ENCODE peak calls at places on chromosomes 16 and 17, in nine cellular contexts. One of them, this sample, is unnamed.

GRCh38 chr16:87006789-87007745 is 310.1 kb downstream of the C16orf95 start:
- DNase-seq in stimulated activated CD8-positive, alpha-beta memory T cell treated with anti-CD3 and anti-CD28 coated beads, Interleukin-15, amount 100 ng/mL, for 1 hour: no peak
- DNase-seq in amniotic stem cell: no peak
- DNase-seq in K562: no peak
- DNase-seq in B cell: no peak
- DNase-seq in GM23338: no peak
- DNase-seq in stimulated activated CD4-positive, alpha-beta T cell treated with anti-CD3 and anti-CD28 coated beads, Interleukin-1b, Interleukin-23, amount 100 ng/mL, for 24 hours: no peak
- DNase-seq in amygdala: no peak
- DNase-seq in left lung: no peak
- DNase-seq in this sample: no peak

GRCh38 chr17:78114831-78115723 is 13.5 kb downstream of the TMC6 start:
- DNase-seq in K562: no peak
- DNase-seq in stimulated activated CD4-positive, alpha-beta T cell treated with anti-CD3 and anti-CD28 coated beads, Interleukin-1b, Interleukin-23, amount 100 ng/mL, for 24 hours: no peak
- DNase-seq in amniotic stem cell: no peak
- DNase-seq in stimulated activated CD8-positive, alpha-beta memory T cell treated with anti-CD3 and anti-CD28 coated beads, Interleukin-15, amount 100 ng/mL, for 1 hour: no peak
- DNase-seq in amygdala: peak
- DNase-seq in left lung: no peak
- DNase-seq in GM23338: no peak
- DNase-seq in B cell: no peak
- DNase-seq in this sample: no peak

GRCh38 chr16:22948058-22948602 is 134.2 kb downstream of the HS3ST2 start:
- DNase-seq in amygdala: no peak
- DNase-seq in stimulated activated CD8-positive, alpha-beta memory T cell treated with anti-CD3 and anti-CD28 coated beads, Interleukin-15, amount 100 ng/mL, for 1 hour: no peak
- DNase-seq in GM23338: peak
- DNase-seq in K562: no peak
- DNase-seq in B cell: no peak
- DNase-seq in stimulated activated CD4-positive, alpha-beta T cell treated with anti-CD3 and anti-CD28 coated beads, Interleukin-1b, Interleukin-23, amount 100 ng/mL, for 24 hours: no peak
- DNase-seq in left lung: no peak
- DNase-seq in amniotic stem cell: no peak
- DNase-seq in this sample: no peak

GRCh38 chr17:74515941-74516340 is 15.3 kb downstream of the CD300LB start:
- DNase-seq in GM23338: no peak
- DNase-seq in amygdala: no peak
- DNase-seq in stimulated activated CD4-positive, alpha-beta T cell treated with anti-CD3 and anti-CD28 coated beads, Interleukin-1b, Interleukin-23, amount 100 ng/mL, for 24 hours: no peak
- DNase-seq in K562: no peak
- DNase-seq in stimulated activated CD8-positive, alpha-beta memory T cell treated with anti-CD3 and anti-CD28 coated beads, Interleukin-15, amount 100 ng/mL, for 1 hour: no peak
- DNase-seq in amniotic stem cell: no peak
- DNase-seq in left lung: no peak
- DNase-seq in B cell: no peak
- DNase-seq in this sample: no peak

GRCh38 chr17:4362141-4362540 is 4.3 kb downstream of the UBE2G1 start:
- DNase-seq in stimulated activated CD8-positive, alpha-beta memory T cell treated with anti-CD3 and anti-CD28 coated beads, Interleukin-15, amount 100 ng/mL, for 1 hour: no peak
- DNase-seq in B cell: no peak
- DNase-seq in GM23338: no peak
- DNase-seq in K562: no peak
- DNase-seq in amygdala: peak
- DNase-seq in left lung: no peak
- DNase-seq in stimulated activated CD4-positive, alpha-beta T cell treated with anti-CD3 and anti-CD28 coated beads, Interleukin-1b, Interleukin-23, amount 100 ng/mL, for 24 hours: no peak
- DNase-seq in amniotic stem cell: no peak
- DNase-seq in this sample: peak

GRCh38 chr16:88014201-88014781 is 63.1 kb downstream of the BANP start:
- DNase-seq in amniotic stem cell: no peak
- DNase-seq in GM23338: no peak
- DNase-seq in stimulated activated CD4-positive, alpha-beta T cell treated with anti-CD3 and anti-CD28 coated beads, Interleukin-1b, Interleukin-23, amount 100 ng/mL, for 24 hours: no peak
- DNase-seq in stimulated activated CD8-positive, alpha-beta memory T cell treated with anti-CD3 and anti-CD28 coated beads, Interleukin-15, amount 100 ng/mL, for 1 hour: no peak
- DNase-seq in left lung: no peak
- DNase-seq in K562: no peak
- DNase-seq in B cell: no peak
- DNase-seq in amygdala: no peak
- DNase-seq in this sample: no peak

GRCh38 chr16:68200120-68200783 is 35.7 kb downstream of the ESRP2 start:
- DNase-seq in B cell: no peak
- DNase-seq in left lung: no peak
- DNase-seq in stimulated activated CD4-positive, alpha-beta T cell treated with anti-CD3 and anti-CD28 coated beads, Interleukin-1b, Interleukin-23, amount 100 ng/mL, for 24 hours: no peak
- DNase-seq in GM23338: no peak
- DNase-seq in stimulated activated CD8-positive, alpha-beta memory T cell treated with anti-CD3 and anti-CD28 coated beads, Interleukin-15, amount 100 ng/mL, for 1 hour: no peak
- DNase-seq in amniotic stem cell: peak
- DNase-seq in K562: no peak
- DNase-seq in amygdala: no peak
- DNase-seq in this sample: no peak

GRCh38 chr16:4649744-4650442 is 25.3 kb downstream of the MGRN1 start:
- DNase-seq in B cell: no peak
- DNase-seq in GM23338: no peak
- DNase-seq in left lung: no peak
- DNase-seq in stimulated activated CD8-positive, alpha-beta memory T cell treated with anti-CD3 and anti-CD28 coated beads, Interleukin-15, amount 100 ng/mL, for 1 hour: no peak
- DNase-seq in amygdala: no peak
- DNase-seq in stimulated activated CD4-positive, alpha-beta T cell treated with anti-CD3 and anti-CD28 coated beads, Interleukin-1b, Interleukin-23, amount 100 ng/mL, for 24 hours: no peak
- DNase-seq in K562: no peak
- DNase-seq in amniotic stem cell: no peak
- DNase-seq in this sample: no peak

GRCh38 chr17:63035271-63035670 is 69.2 kb downstream of the TANC2 start:
- DNase-seq in amygdala: no peak
- DNase-seq in K562: no peak
- DNase-seq in GM23338: no peak
- DNase-seq in B cell: no peak
- DNase-seq in stimulated activated CD8-positive, alpha-beta memory T cell treated with anti-CD3 and anti-CD28 coated beads, Interleukin-15, amount 100 ng/mL, for 1 hour: no peak
- DNase-seq in amniotic stem cell: no peak
- DNase-seq in left lung: no peak
- DNase-seq in stimulated activated CD4-positive, alpha-beta T cell treated with anti-CD3 and anti-CD28 coated beads, Interleukin-1b, Interleukin-23, amount 100 ng/mL, for 24 hours: no peak
- DNase-seq in this sample: no peak

GRCh38 chr16:26709175-26709574 is 357.6 kb upstream of the C16orf82 start:
- DNase-seq in B cell: no peak
- DNase-seq in K562: peak
- DNase-seq in amygdala: no peak
- DNase-seq in GM23338: peak
- DNase-seq in left lung: no peak
- DNase-seq in stimulated activated CD4-positive, alpha-beta T cell treated with anti-CD3 and anti-CD28 coated beads, Interleukin-1b, Interleukin-23, amount 100 ng/mL, for 24 hours: no peak
- DNase-seq in amniotic stem cell: no peak
- DNase-seq in stimulated activated CD8-positive, alpha-beta memory T cell treated with anti-CD3 and anti-CD28 coated beads, Interleukin-15, amount 100 ng/mL, for 1 hour: no peak
- DNase-seq in this sample: no peak

GRCh38 chr17:8155341-8156173 is 3.4 kb upstream of the PER1 start:
- DNase-seq in stimulated activated CD4-positive, alpha-beta T cell treated with anti-CD3 and anti-CD28 coated beads, Interleukin-1b, Interleukin-23, amount 100 ng/mL, for 24 hours: no peak
- DNase-seq in K562: no peak
- DNase-seq in stimulated activated CD8-positive, alpha-beta memory T cell treated with anti-CD3 and anti-CD28 coated beads, Interleukin-15, amount 100 ng/mL, for 1 hour: no peak
- DNase-seq in GM23338: peak
- DNase-seq in B cell: no peak
- DNase-seq in amniotic stem cell: no peak
- DNase-seq in amygdala: no peak
- DNase-seq in left lung: no peak
- DNase-seq in this sample: no peak

GRCh38 chr17:17269926-17270773 is 10.9 kb downstream of the COPS3 start:
- DNase-seq in stimulated activated CD8-positive, alpha-beta memory T cell treated with anti-CD3 and anti-CD28 coated beads, Interleukin-15, amount 100 ng/mL, for 1 hour: no peak
- DNase-seq in left lung: no peak
- DNase-seq in K562: no peak
- DNase-seq in amygdala: no peak
- DNase-seq in B cell: no peak
- DNase-seq in GM23338: peak
- DNase-seq in stimulated activated CD4-positive, alpha-beta T cell treated with anti-CD3 and anti-CD28 coated beads, Interleukin-1b, Interleukin-23, amount 100 ng/mL, for 24 hours: no peak
- DNase-seq in amniotic stem cell: no peak
- DNase-seq in this sample: no peak

GRCh38 chr16:4494746-4495490 is 18.7 kb downstream of the HMOX2 start:
- DNase-seq in amygdala: no peak
- DNase-seq in stimulated activated CD4-positive, alpha-beta T cell treated with anti-CD3 and anti-CD28 coated beads, Interleukin-1b, Interleukin-23, amount 100 ng/mL, for 24 hours: no peak
- DNase-seq in stimulated activated CD8-positive, alpha-beta memory T cell treated with anti-CD3 and anti-CD28 coated beads, Interleukin-15, amount 100 ng/mL, for 1 hour: no peak
- DNase-seq in amniotic stem cell: no peak
- DNase-seq in B cell: no peak
- DNase-seq in K562: no peak
- DNase-seq in left lung: no peak
- DNase-seq in GM23338: no peak
- DNase-seq in this sample: no peak

GRCh38 chr17:82134101-82134500 is 36.1 kb upstream of the FASN start:
- DNase-seq in amniotic stem cell: no peak
- DNase-seq in amygdala: no peak
- DNase-seq in GM23338: no peak
- DNase-seq in K562: no peak
- DNase-seq in left lung: peak
- DNase-seq in B cell: no peak
- DNase-seq in stimulated activated CD4-positive, alpha-beta T cell treated with anti-CD3 and anti-CD28 coated beads, Interleukin-1b, Interleukin-23, amount 100 ng/mL, for 24 hours: no peak
- DNase-seq in stimulated activated CD8-positive, alpha-beta memory T cell treated with anti-CD3 and anti-CD28 coated beads, Interleukin-15, amount 100 ng/mL, for 1 hour: no peak
- DNase-seq in this sample: no peak

GRCh38 chr17:15999974-16000827 is 577 bp downstream of the TTC19 start:
- DNase-seq in stimulated activated CD4-positive, alpha-beta T cell treated with anti-CD3 and anti-CD28 coated beads, Interleukin-1b, Interleukin-23, amount 100 ng/mL, for 24 hours: no peak
- DNase-seq in GM23338: peak
- DNase-seq in stimulated activated CD8-positive, alpha-beta memory T cell treated with anti-CD3 and anti-CD28 coated beads, Interleukin-15, amount 100 ng/mL, for 1 hour: no peak
- DNase-seq in amniotic stem cell: peak
- DNase-seq in K562: no peak
- DNase-seq in B cell: no peak
- DNase-seq in amygdala: no peak
- DNase-seq in left lung: no peak
- DNase-seq in this sample: no peak

GRCh38 chr17:57431415-57431814 is 175.1 kb downstream of the MSI2 start:
- DNase-seq in B cell: no peak
- DNase-seq in stimulated activated CD8-positive, alpha-beta memory T cell treated with anti-CD3 and anti-CD28 coated beads, Interleukin-15, amount 100 ng/mL, for 1 hour: no peak
- DNase-seq in left lung: no peak
- DNase-seq in stimulated activated CD4-positive, alpha-beta T cell treated with anti-CD3 and anti-CD28 coated beads, Interleukin-1b, Interleukin-23, amount 100 ng/mL, for 24 hours: no peak
- DNase-seq in K562: no peak
- DNase-seq in GM23338: no peak
- DNase-seq in amniotic stem cell: no peak
- DNase-seq in amygdala: no peak
- DNase-seq in this sample: no peak

GRCh38 chr17:72609501-72609900 is 483.0 kb downstream of the SLC39A11 start:
- DNase-seq in amygdala: no peak
- DNase-seq in left lung: no peak
- DNase-seq in K562: no peak
- DNase-seq in B cell: no peak
- DNase-seq in GM23338: no peak
- DNase-seq in amniotic stem cell: no peak
- DNase-seq in stimulated activated CD4-positive, alpha-beta T cell treated with anti-CD3 and anti-CD28 coated beads, Interleukin-1b, Interleukin-23, amount 100 ng/mL, for 24 hours: no peak
- DNase-seq in stimulated activated CD8-positive, alpha-beta memory T cell treated with anti-CD3 and anti-CD28 coated beads, Interleukin-15, amount 100 ng/mL, for 1 hour: no peak
- DNase-seq in this sample: no peak

GRCh38 chr17:58176200-58176599 is 9.4 kb downstream of the OR4D2 start:
- DNase-seq in stimulated activated CD8-positive, alpha-beta memory T cell treated with anti-CD3 and anti-CD28 coated beads, Interleukin-15, amount 100 ng/mL, for 1 hour: no peak
- DNase-seq in amygdala: no peak
- DNase-seq in left lung: no peak
- DNase-seq in GM23338: peak
- DNase-seq in amniotic stem cell: no peak
- DNase-seq in B cell: no peak
- DNase-seq in stimulated activated CD4-positive, alpha-beta T cell treated with anti-CD3 and anti-CD28 coated beads, Interleukin-1b, Interleukin-23, amount 100 ng/mL, for 24 hours: no peak
- DNase-seq in K562: no peak
- DNase-seq in this sample: no peak

GRCh38 chr16:68434654-68435210 is 13.6 kb downstream of the SMPD3 start:
- DNase-seq in amygdala: no peak
- DNase-seq in K562: no peak
- DNase-seq in left lung: no peak
- DNase-seq in B cell: no peak
- DNase-seq in stimulated activated CD8-positive, alpha-beta memory T cell treated with anti-CD3 and anti-CD28 coated beads, Interleukin-15, amount 100 ng/mL, for 1 hour: no peak
- DNase-seq in amniotic stem cell: no peak
- DNase-seq in GM23338: no peak
- DNase-seq in stimulated activated CD4-positive, alpha-beta T cell treated with anti-CD3 and anti-CD28 coated beads, Interleukin-1b, Interleukin-23, amount 100 ng/mL, for 24 hours: no peak
- DNase-seq in this sample: no peak

GRCh38 chr17:50375858-50376538 is 3.0 kb downstream of the EME1 start:
- DNase-seq in stimulated activated CD4-positive, alpha-beta T cell treated with anti-CD3 and anti-CD28 coated beads, Interleukin-1b, Interleukin-23, amount 100 ng/mL, for 24 hours: no peak
- DNase-seq in left lung: no peak
- DNase-seq in amygdala: no peak
- DNase-seq in GM23338: no peak
- DNase-seq in stimulated activated CD8-positive, alpha-beta memory T cell treated with anti-CD3 and anti-CD28 coated beads, Interleukin-15, amount 100 ng/mL, for 1 hour: no peak
- DNase-seq in B cell: no peak
- DNase-seq in amniotic stem cell: no peak
- DNase-seq in K562: no peak
- DNase-seq in this sample: no peak

GRCh38 chr17:17229416-17230098 is 7.4 kb downstream of the FLCN start:
- DNase-seq in amygdala: no peak
- DNase-seq in stimulated activated CD4-positive, alpha-beta T cell treated with anti-CD3 and anti-CD28 coated beads, Interleukin-1b, Interleukin-23, amount 100 ng/mL, for 24 hours: no peak
- DNase-seq in amniotic stem cell: no peak
- DNase-seq in left lung: no peak
- DNase-seq in GM23338: no peak
- DNase-seq in B cell: no peak
- DNase-seq in K562: no peak
- DNase-seq in stimulated activated CD8-positive, alpha-beta memory T cell treated with anti-CD3 and anti-CD28 coated beads, Interleukin-15, amount 100 ng/mL, for 1 hour: no peak
- DNase-seq in this sample: no peak

GRCh38 chr17:9343513-9343912 is 232.1 kb downstream of the STX8 start:
- DNase-seq in left lung: no peak
- DNase-seq in K562: no peak
- DNase-seq in amniotic stem cell: no peak
- DNase-seq in amygdala: no peak
- DNase-seq in stimulated activated CD4-positive, alpha-beta T cell treated with anti-CD3 and anti-CD28 coated beads, Interleukin-1b, Interleukin-23, amount 100 ng/mL, for 24 hours: no peak
- DNase-seq in GM23338: peak
- DNase-seq in B cell: no peak
- DNase-seq in stimulated activated CD8-positive, alpha-beta memory T cell treated with anti-CD3 and anti-CD28 coated beads, Interleukin-15, amount 100 ng/mL, for 1 hour: no peak
- DNase-seq in this sample: no peak

GRCh38 chr16:2196162-2196980 is at the start of gene CASKIN1:
- DNase-seq in GM23338: peak
- DNase-seq in amygdala: no peak
- DNase-seq in stimulated activated CD8-positive, alpha-beta memory T cell treated with anti-CD3 and anti-CD28 coated beads, Interleukin-15, amount 100 ng/mL, for 1 hour: no peak
- DNase-seq in K562: peak
- DNase-seq in left lung: no peak
- DNase-seq in stimulated activated CD4-positive, alpha-beta T cell treated with anti-CD3 and anti-CD28 coated beads, Interleukin-1b, Interleukin-23, amount 100 ng/mL, for 24 hours: no peak
- DNase-seq in B cell: peak
- DNase-seq in amniotic stem cell: no peak
- DNase-seq in this sample: no peak

GRCh38 chr16:8831450-8832382 is 34.1 kb downstream of the PMM2 start:
- DNase-seq in left lung: no peak
- DNase-seq in amniotic stem cell: no peak
- DNase-seq in stimulated activated CD8-positive, alpha-beta memory T cell treated with anti-CD3 and anti-CD28 coated beads, Interleukin-15, amount 100 ng/mL, for 1 hour: no peak
- DNase-seq in B cell: no peak
- DNase-seq in GM23338: peak
- DNase-seq in K562: no peak
- DNase-seq in amygdala: no peak
- DNase-seq in stimulated activated CD4-positive, alpha-beta T cell treated with anti-CD3 and anti-CD28 coated beads, Interleukin-1b, Interleukin-23, amount 100 ng/mL, for 24 hours: no peak
- DNase-seq in this sample: no peak

GRCh38 chr17:78596871-78597635 is 19.9 kb upstream of the DNAH17 start:
- DNase-seq in stimulated activated CD8-positive, alpha-beta memory T cell treated with anti-CD3 and anti-CD28 coated beads, Interleukin-15, amount 100 ng/mL, for 1 hour: no peak
- DNase-seq in stimulated activated CD4-positive, alpha-beta T cell treated with anti-CD3 and anti-CD28 coated beads, Interleukin-1b, Interleukin-23, amount 100 ng/mL, for 24 hours: no peak
- DNase-seq in GM23338: no peak
- DNase-seq in K562: no peak
- DNase-seq in B cell: no peak
- DNase-seq in left lung: no peak
- DNase-seq in amygdala: no peak
- DNase-seq in amniotic stem cell: no peak
- DNase-seq in this sample: no peak

GRCh38 chr16:66511615-66512500 is 38.1 kb downstream of the TK2 start:
- DNase-seq in GM23338: peak
- DNase-seq in stimulated activated CD8-positive, alpha-beta memory T cell treated with anti-CD3 and anti-CD28 coated beads, Interleukin-15, amount 100 ng/mL, for 1 hour: no peak
- DNase-seq in stimulated activated CD4-positive, alpha-beta T cell treated with anti-CD3 and anti-CD28 coated beads, Interleukin-1b, Interleukin-23, amount 100 ng/mL, for 24 hours: no peak
- DNase-seq in left lung: no peak
- DNase-seq in K562: no peak
- DNase-seq in amygdala: no peak
- DNase-seq in B cell: no peak
- DNase-seq in amniotic stem cell: no peak
- DNase-seq in this sample: no peak

GRCh38 chr16:3143598-3144330 is 8.9 kb downstream of the ZNF213 start:
- DNase-seq in B cell: peak
- DNase-seq in stimulated activated CD4-positive, alpha-beta T cell treated with anti-CD3 and anti-CD28 coated beads, Interleukin-1b, Interleukin-23, amount 100 ng/mL, for 24 hours: no peak
- DNase-seq in stimulated activated CD8-positive, alpha-beta memory T cell treated with anti-CD3 and anti-CD28 coated beads, Interleukin-15, amount 100 ng/mL, for 1 hour: no peak
- DNase-seq in amniotic stem cell: no peak
- DNase-seq in GM23338: no peak
- DNase-seq in left lung: no peak
- DNase-seq in K562: no peak
- DNase-seq in amygdala: no peak
- DNase-seq in this sample: no peak

GRCh38 chr16:79049040-79049439 is 551.5 kb downstream of the MAF start:
- DNase-seq in left lung: no peak
- DNase-seq in stimulated activated CD8-positive, alpha-beta memory T cell treated with anti-CD3 and anti-CD28 coated beads, Interleukin-15, amount 100 ng/mL, for 1 hour: no peak
- DNase-seq in B cell: no peak
- DNase-seq in K562: no peak
- DNase-seq in amniotic stem cell: no peak
- DNase-seq in GM23338: no peak
- DNase-seq in stimulated activated CD4-positive, alpha-beta T cell treated with anti-CD3 and anti-CD28 coated beads, Interleukin-1b, Interleukin-23, amount 100 ng/mL, for 24 hours: no peak
- DNase-seq in amygdala: no peak
- DNase-seq in this sample: no peak

This sample was measured in foreskin melanocyte.